ENCODE peak calls at places on chromosome 1, in eight cellular contexts. P, U, X, R, J, A, G and E are unnamed samples.

GRCh38 chr1:157025321-157025720 is 20.2 kb downstream of the ARHGEF11 start:
- DNase-seq in P (no peak), U (no peak), X (no peak), R (no peak), J (peak; percentile 52), A (no peak), G (no peak), E (no peak)

GRCh38 chr1:207658408-207658807 is 13.5 kb downstream of the CR1L start:
- DNase-seq in P (no peak), U (no peak), X (no peak), R (no peak), J (no peak), A (no peak), G (no peak), E (no peak)

GRCh38 chr1:233561708-233562426 is 52.0 kb upstream of the KCNK1 start:
- DNase-seq in P (no peak), U (no peak), X (no peak), R (no peak), J (no peak), A (no peak), G (no peak), E (no peak)

GRCh38 chr1:15966081-15966955 is 9.6 kb downstream of the ZBTB17 start:
- DNase-seq in P (no peak), U (no peak), X (no peak), R (no peak), J (no peak), A (peak; percentile 79), G (no peak), E (no peak)

GRCh38 chr1:204659061-204659460 is 26.5 kb downstream of the LRRN2 start:
- DNase-seq in P (no peak), U (no peak), X (no peak), R (no peak), J (no peak), A (no peak), G (no peak), E (no peak)

GRCh38 chr1:148307583-148308185 is 155.6 kb upstream of the NBPF11 start:
- DNase-seq in P (no peak), U (peak; percentile 68), X (no peak), R (no peak), J (no peak), A (no peak), G (no peak), E (no peak)

GRCh38 chr1:201941420-201942128 is 4.8 kb downstream of the LMOD1 start:
- DNase-seq in P (peak; percentile 53), U (no peak), X (no peak), R (no peak), J (peak; percentile 100), A (no peak), G (no peak), E (peak; percentile 87)

GRCh38 chr1:16175610-16176553 is 20.0 kb upstream of the EPHA2 start:
- DNase-seq in P (peak; percentile 48), U (peak; percentile 86), X (peak; percentile 67), R (no peak), J (no peak), A (peak; percentile 91), G (no peak), E (no peak)

GRCh38 chr1:37479255-37480124 is 5.1 kb downstream of the ZC3H12A start:
- DNase-seq in P (peak; percentile 98), U (peak; percentile 95), X (peak; percentile 73), R (peak; percentile 89), J (peak; percentile 90), A (peak; percentile 90), G (peak; percentile 67), E (no peak)

GRCh38 chr1:27594542-27595510 is 9.1 kb downstream of the AHDC1 start:
- DNase-seq in P (no peak), U (no peak), X (no peak), R (no peak), J (no peak), A (peak; percentile 57), G (no peak), E (no peak)

GRCh38 chr1:179141592-179142244 is 59.8 kb downstream of the TOR3A start:
- DNase-seq in P (no peak), U (no peak), X (peak; percentile 53), R (no peak), J (no peak), A (peak; percentile 88), G (no peak), E (no peak)

GRCh38 chr1:236066828-236067386 is 2.0 kb upstream of the NID1 start:
- DNase-seq in P (no peak), U (peak; percentile 79), X (no peak), R (peak; percentile 8), J (no peak), A (no peak), G (no peak), E (no peak)

GRCh38 chr1:227891955-227892871 is 55.5 kb downstream of the WNT9A start:
- DNase-seq in P (no peak), U (peak; percentile 40), X (no peak), R (no peak), J (peak; percentile 2), A (no peak), G (no peak), E (peak; percentile 26)